ENCODE peak calls at places on chromosomes 3 and 15, in seven cellular contexts. B, I, S, V, G, D and M are unnamed samples.

GRCh38 chr3:141413387-141414140 is 45.3 kb downstream of the ZBTB38 start:
- DNase-seq in B (peak; percentile 17), I (no peak), S (no peak), V (no peak), G (no peak), D (no peak), M (no peak)

GRCh38 chr3:172549144-172549543 is 25.9 kb upstream of the TNFSF10 start:
- DNase-seq in B (no peak), I (no peak), S (no peak), V (no peak), G (no peak), D (no peak), M (no peak)

GRCh38 chr3:136932518-136932917 is 25.3 kb upstream of the IL20RB start:
- DNase-seq in B (no peak), I (peak; percentile 40), S (no peak), V (no peak), G (no peak), D (no peak), M (no peak)

GRCh38 chr3:127083778-127084355 is 101.0 kb downstream of the PLXNA1 start:
- DNase-seq in B (no peak), I (no peak), S (no peak), V (no peak), G (no peak), D (no peak), M (no peak)

GRCh38 chr3:111072016-111072891 is 638 bp downstream of the NECTIN3 start:
- DNase-seq in B (peak; percentile 33), I (no peak), S (peak; percentile 49), V (no peak), G (no peak), D (no peak), M (no peak)

GRCh38 chr15:35630570-35630969 is 84.6 kb upstream of the DPH6 start:
- DNase-seq in B (no peak), I (no peak), S (no peak), V (no peak), G (no peak), D (no peak), M (no peak)

GRCh38 chr3:119998166-119998565 is 96.1 kb downstream of the GSK3B start:
- DNase-seq in B (no peak), I (no peak), S (no peak), V (no peak), G (no peak), D (no peak), M (no peak)

GRCh38 chr3:178629430-178630178 is 93.4 kb downstream of the KCNMB2 start:
- DNase-seq in B (no peak), I (no peak), S (no peak), V (no peak), G (no peak), D (no peak), M (no peak)

GRCh38 chr3:182092662-182093262 is 381.0 kb downstream of the SOX2 start:
- DNase-seq in B (no peak), I (no peak), S (no peak), V (no peak), G (no peak), D (no peak), M (no peak)

GRCh38 chr3:151425640-151426336 is 35.1 kb downstream of the IGSF10 start:
- DNase-seq in B (no peak), I (no peak), S (no peak), V (no peak), G (no peak), D (no peak), M (no peak)

GRCh38 chr3:129596194-129597086 is 10.0 kb downstream of the PLXND1 start:
- DNase-seq in B (no peak), I (no peak), S (peak; percentile 77), V (no peak), G (peak; percentile 90), D (peak; percentile 87), M (no peak)

GRCh38 chr3:5205165-5205941 is 17.8 kb downstream of the EDEM1 start:
- DNase-seq in B (peak; percentile 59), I (peak; percentile 87), S (no peak), V (no peak), G (no peak), D (no peak), M (no peak)

GRCh38 chr3:149892371-149892770 is 78.3 kb downstream of the PFN2 start:
- DNase-seq in B (no peak), I (no peak), S (no peak), V (no peak), G (no peak), D (no peak), M (no peak)

GRCh38 chr3:76403556-76403955 is 618.2 kb upstream of the ZNF717 start:
- DNase-seq in B (no peak), I (no peak), S (no peak), V (no peak), G (no peak), D (no peak), M (no peak)

GRCh38 chr3:45110185-45110833 is 35.9 kb downstream of the CDCP1 start:
- DNase-seq in B (no peak), I (peak; percentile 55), S (no peak), V (no peak), G (no peak), D (no peak), M (peak; percentile 67)

GRCh38 chr15:47708595-47708994 is 8.7 kb upstream of the SEMA6D start:
- DNase-seq in B (no peak), I (no peak), S (no peak), V (no peak), G (no peak), D (no peak), M (no peak)

GRCh38 chr3:134313839-134314587 is 60.2 kb downstream of the AMOTL2 start:
- DNase-seq in B (no peak), I (no peak), S (no peak), V (no peak), G (no peak), D (no peak), M (no peak)

GRCh38 chr3:15271030-15271429 is 61.4 kb downstream of the SH3BP5 start:
- DNase-seq in B (no peak), I (no peak), S (no peak), V (no peak), G (no peak), D (no peak), M (no peak)

GRCh38 chr15:41661529-41662225 is 1.5 kb downstream of the MGA start:
- DNase-seq in B (peak; percentile 61), I (peak; percentile 90), S (peak; percentile 87), V (no peak), G (no peak), D (peak; percentile 32), M (peak; percentile 35)

GRCh38 chr3:64152100-64152499 is 73.2 kb downstream of the PRICKLE2 start:
- DNase-seq in B (no peak), I (no peak), S (peak; percentile 69), V (no peak), G (peak; percentile 73), D (no peak), M (no peak)

GRCh38 chr3:159583662-159584061 is 405.0 kb upstream of the IL12A start:
- DNase-seq in B (no peak), I (no peak), S (no peak), V (no peak), G (no peak), D (no peak), M (no peak)

GRCh38 chr3:134300520-134300919 is 49.9 kb upstream of the RYK start:
- DNase-seq in B (no peak), I (no peak), S (no peak), V (no peak), G (no peak), D (no peak), M (no peak)

GRCh38 chr15:91953432-91953831 is 99.9 kb downstream of the SLCO3A1 start:
- DNase-seq in B (no peak), I (no peak), S (no peak), V (no peak), G (no peak), D (no peak), M (no peak)

GRCh38 chr3:58013973-58014649 is 5.9 kb downstream of the FLNB start:
- DNase-seq in B (no peak), I (no peak), S (no peak), V (no peak), G (peak; percentile 92), D (peak; percentile 59), M (no peak)

GRCh38 chr3:17207979-17208378 is 323.2 kb downstream of the PLCL2 start:
- DNase-seq in B (no peak), I (no peak), S (no peak), V (no peak), G (no peak), D (no peak), M (no peak)

GRCh38 chr3:9386060-9386459 is 11.4 kb upstream of the SETD5 start:
- DNase-seq in B (no peak), I (no peak), S (no peak), V (no peak), G (no peak), D (no peak), M (no peak)

GRCh38 chr3:16841906-16842709 is 42.6 kb upstream of the PLCL2 start:
- DNase-seq in B (peak; percentile 77), I (peak; percentile 89), S (peak; percentile 30), V (no peak), G (no peak), D (no peak), M (peak; percentile 13)

GRCh38 chr15:73939138-73939537 is 12.9 kb downstream of the LOXL1 start:
- DNase-seq in B (no peak), I (no peak), S (no peak), V (no peak), G (no peak), D (no peak), M (no peak)

GRCh38 chr15:101533371-101534140 is 44.0 kb upstream of the PCSK6 start:
- DNase-seq in B (no peak), I (no peak), S (no peak), V (no peak), G (no peak), D (no peak), M (no peak)

GRCh38 chr15:88627463-88627862 is 6.3 kb downstream of the AEN start:
- DNase-seq in B (peak; percentile 53), I (peak; percentile 74), S (no peak), V (no peak), G (no peak), D (no peak), M (no peak)

GRCh38 chr15:40746916-40747418 is 8.1 kb downstream of the RMDN3 start:
- DNase-seq in B (no peak), I (no peak), S (no peak), V (no peak), G (peak; percentile 71), D (no peak), M (no peak)

GRCh38 chr3:89314454-89314853 is 207.0 kb downstream of the EPHA3 start:
- DNase-seq in B (no peak), I (peak; percentile 1), S (no peak), V (no peak), G (peak; percentile 12), D (no peak), M (no peak)

GRCh38 chr3:145448436-145448835 is 712.5 kb downstream of the PLOD2 start:
- DNase-seq in B (no peak), I (no peak), S (no peak), V (no peak), G (no peak), D (no peak), M (no peak)

GRCh38 chr3:80232760-80233159 is 465.0 kb upstream of the ROBO1 start:
- DNase-seq in B (no peak), I (no peak), S (peak; percentile 77), V (peak; percentile 14), G (peak; percentile 84), D (no peak), M (no peak)